ENCODE peak calls at places on chromosome 17, in five cellular contexts. O is pancreas, E is IMR-90, F is right lobe of liver, Z is dorsolateral prefrontal cortex. H is an unnamed sample.

GRCh38 chr17:33039874-33040273 is 48.2 kb downstream of the SPACA3 start:
- DNase-seq in O (no peak), F (no peak), E (peak), Z (no peak), H (no peak)

GRCh38 chr17:17059301-17059890 is 17.1 kb downstream of the MPRIP start:
- DNase-seq in O (peak), E (no peak), F (no peak), Z (peak), H (no peak)

GRCh38 chr17:3603119-3603869 is 5.9 kb downstream of the TRPV1 start:
- DNase-seq in F (no peak), E (peak), Z (no peak), O (no peak), H (no peak)

GRCh38 chr17:76714822-76715461 is 4.2 kb upstream of the MXRA7 start:
- DNase-seq in Z (peak), F (no peak), E (peak), O (peak), H (peak)

GRCh38 chr17:70642059-70642458 is 472.7 kb downstream of the KCNJ2 start:
- DNase-seq in F (no peak), E (no peak), Z (no peak), O (no peak), H (no peak)

GRCh38 chr17:28033972-28034714 is 8.3 kb upstream of the NLK start:
- DNase-seq in O (no peak), E (peak), Z (no peak), F (no peak), H (no peak)

GRCh38 chr17:28745052-28745776 is 1.4 kb downstream of the TRAF4 start:
- DNase-seq in Z (peak), E (peak), O (peak), F (peak), H (peak)

GRCh38 chr17:76138234-76138895 is 2.7 kb downstream of the FOXJ1 start:
- DNase-seq in O (peak), Z (peak), E (no peak), F (no peak), H (no peak)

GRCh38 chr17:72254808-72255449 is 134.1 kb downstream of the SOX9 start:
- DNase-seq in E (peak), F (no peak), Z (no peak), O (no peak), H (no peak)

DNA sequence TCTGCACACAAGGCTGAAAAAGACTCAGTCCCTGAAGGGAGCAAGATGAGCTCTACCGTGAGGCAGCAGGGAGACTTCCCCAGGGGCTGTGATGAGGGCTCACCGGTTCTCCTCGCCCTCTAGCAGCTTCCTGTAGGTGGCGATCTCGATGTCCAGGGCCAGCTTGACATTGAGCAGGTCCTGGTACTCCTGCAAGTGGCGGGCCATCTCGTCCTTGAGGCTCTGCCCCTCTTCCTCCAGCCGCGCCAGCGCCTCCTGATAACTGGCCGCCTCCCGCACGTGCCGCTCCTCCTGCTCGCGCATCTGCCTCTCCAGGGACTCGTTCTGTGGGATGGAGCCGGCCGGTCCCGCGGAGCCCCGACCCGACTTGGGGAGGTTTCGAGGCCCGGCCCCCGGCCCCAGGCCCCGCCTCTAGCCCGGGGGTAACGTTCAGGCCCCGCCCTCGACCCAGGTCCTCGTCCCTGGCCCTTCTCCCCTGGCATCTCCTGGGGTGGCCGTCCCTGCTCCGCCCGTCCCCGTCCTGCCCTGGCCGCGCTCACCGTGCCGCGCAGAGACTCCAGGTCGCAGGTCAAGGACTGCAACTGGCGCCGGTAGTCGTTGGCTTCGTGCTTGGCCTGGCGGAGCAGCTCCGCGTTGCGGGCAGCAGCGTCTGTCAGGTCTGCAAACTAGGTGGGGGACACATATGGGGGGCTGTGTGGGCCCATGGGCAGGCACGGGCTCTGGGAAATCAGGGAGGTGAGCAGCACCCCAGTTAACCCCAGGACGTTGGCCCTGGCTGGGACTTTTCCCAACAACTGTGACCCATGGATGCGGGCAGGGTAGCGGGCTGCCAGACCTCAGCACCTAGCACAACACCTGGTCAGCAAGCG is 3.9 kb downstream of the GFAP start:
- DNase-seq in F (peak), E (peak), O (peak), Z (no peak), H (peak)
- TF ChIP-seq CTCF in F (peak), E (peak), O (peak), Z (peak), H (peak)

GRCh38 chr17:81386141-81386645 is 9.1 kb upstream of the BAHCC1 start:
- DNase-seq in F (no peak), O (no peak), E (no peak), Z (peak), H (no peak)

GRCh38 chr17:81387235-81388060 is 7.8 kb upstream of the BAHCC1 start:
- DNase-seq in Z (no peak), E (peak), O (peak), F (no peak), H (no peak)

GRCh38 chr17:81388091-81388611 is 7.1 kb upstream of the BAHCC1 start:
- DNase-seq in Z (no peak), E (no peak), O (peak), F (no peak), H (no peak)

GRCh38 chr17:81385320-81386111 is 9.7 kb upstream of the BAHCC1 start:
- DNase-seq in F (no peak), O (peak), Z (peak), E (no peak), H (peak)

DNA sequence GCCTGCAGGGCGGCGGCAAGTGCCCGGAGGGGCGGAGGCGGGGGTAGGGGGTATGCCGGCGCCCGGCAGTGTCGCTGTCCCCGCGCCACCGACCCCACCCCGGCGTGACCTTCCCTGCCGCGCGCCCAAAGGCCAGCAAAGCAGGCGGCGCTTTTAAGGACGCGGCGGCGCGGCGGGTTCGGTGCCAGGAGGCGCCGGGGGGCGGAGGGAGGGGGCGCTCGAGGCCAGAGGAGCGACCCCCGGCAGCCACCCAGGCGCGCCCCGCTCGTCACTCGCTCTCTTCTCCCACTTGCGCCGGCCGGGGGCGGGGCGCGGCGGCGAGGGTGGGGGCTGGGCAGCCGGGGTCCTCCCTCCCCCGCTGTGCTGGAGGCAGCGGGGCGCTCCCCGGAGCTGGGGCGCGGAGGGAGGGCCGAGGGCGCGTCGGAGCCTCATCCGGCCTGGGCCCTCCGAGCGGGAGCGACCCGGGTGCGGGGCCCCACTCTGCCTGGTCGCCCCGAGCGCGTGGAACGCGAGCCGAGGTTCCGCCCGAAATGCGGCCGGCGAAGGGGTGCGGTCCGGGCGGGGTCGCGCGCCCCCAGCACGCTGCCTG is 8.5 kb upstream of the BAHCC1 start:
- DNase-seq in Z (no peak), F (no peak), O (peak), E (no peak), H (peak)
- H3K27ac ChIP-seq in Z (peak), F (peak), O (peak), E (peak), H (peak)

GRCh38 chr17:59435238-59435637 is 103.8 kb downstream of the YPEL2 start:
- DNase-seq in O (no peak), E (peak), Z (no peak), F (no peak), H (no peak)

GRCh38 chr17:59436900-59437299 is 105.4 kb downstream of the YPEL2 start:
- DNase-seq in E (no peak), F (no peak), O (no peak), Z (no peak), H (peak)

GRCh38 chr17:59439711-59440110 is 108.3 kb downstream of the YPEL2 start:
- DNase-seq in F (no peak), E (peak), Z (no peak), O (no peak), H (no peak)

GRCh38 chr17:59439261-59439660 is 107.8 kb downstream of the YPEL2 start:
- DNase-seq in O (no peak), Z (no peak), F (no peak), E (no peak), H (no peak)

GRCh38 chr17:59437766-59438165 is 106.3 kb downstream of the YPEL2 start:
- DNase-seq in F (no peak), E (no peak), Z (no peak), O (no peak), H (no peak)
- TF ChIP-seq CTCF in F (no peak), E (no peak), Z (no peak), O (no peak), H (no peak)

GRCh38 chr17:36088559-36089376 is 1.2 kb downstream of the CCL3 start:
- DNase-seq in O (no peak), Z (no peak), E (no peak), F (no peak), H (no peak)
- H3K27ac ChIP-seq in O (no peak), Z (no peak), E (no peak), F (peak), H (no peak)

GRCh38 chr17:64615025-64615677 is 47.0 kb downstream of the SMURF2 start:
- DNase-seq in F (no peak), O (no peak), Z (no peak), E (peak), H (no peak)
- TF ChIP-seq CTCF in F (no peak), O (no peak), Z (no peak), E (no peak), H (no peak)

H was measured in psoas muscle.